ENCODE peak calls at places on chromosomes 6 and 20, in five cellular contexts. One of them, this sample, is unnamed.

GRCh38 chr6:7954477-7955200 is 44.1 kb upstream of the TXNDC5 start:
- DNase-seq in GM12878: no peak
- DNase-seq in HepG2: no peak
- DNase-seq in H1: no peak
- DNase-seq in K562: no peak
- DNase-seq in this sample: no peak

GRCh38 chr6:26607434-26608230 is 10.9 kb downstream of the ABT1 start:
- DNase-seq in GM12878: no peak
- DNase-seq in HepG2: peak
- DNase-seq in H1: no peak
- DNase-seq in K562: peak
- DNase-seq in this sample: peak

GRCh38 chr20:9353916-9354276 is 160.5 kb upstream of the LAMP5 start:
- DNase-seq in GM12878: no peak
- DNase-seq in HepG2: no peak
- DNase-seq in H1: no peak
- DNase-seq in K562: no peak
- DNase-seq in this sample: no peak

GRCh38 chr6:130625825-130626500 is 201.2 kb upstream of the SMLR1 start:
- DNase-seq in GM12878: peak
- DNase-seq in HepG2: no peak
- DNase-seq in H1: no peak
- DNase-seq in K562: no peak
- DNase-seq in this sample: peak

GRCh38 chr20:20212675-20213096 is 155.2 kb upstream of the INSM1 start:
- DNase-seq in GM12878: no peak
- DNase-seq in HepG2: no peak
- DNase-seq in H1: no peak
- DNase-seq in K562: no peak
- DNase-seq in this sample: no peak

GRCh38 chr6:167968091-167968490 is 29.4 kb upstream of the KIF25 start:
- DNase-seq in GM12878: no peak
- DNase-seq in HepG2: peak
- DNase-seq in H1: peak
- DNase-seq in K562: peak
- DNase-seq in this sample: peak

GRCh38 chr6:169045486-169045885 is 208.2 kb downstream of the THBS2 start:
- DNase-seq in GM12878: no peak
- DNase-seq in HepG2: no peak
- DNase-seq in H1: no peak
- DNase-seq in K562: no peak
- DNase-seq in this sample: no peak

GRCh38 chr6:111673871-111674270 is 68.2 kb upstream of the TRAF3IP2 start:
- DNase-seq in GM12878: no peak
- DNase-seq in HepG2: no peak
- DNase-seq in H1: no peak
- DNase-seq in K562: no peak
- DNase-seq in this sample: no peak

GRCh38 chr20:19735446-19735845 is 22.6 kb upstream of the RIN2 start:
- DNase-seq in GM12878: peak
- DNase-seq in HepG2: peak
- DNase-seq in H1: no peak
- DNase-seq in K562: no peak
- DNase-seq in this sample: peak

GRCh38 chr6:15207923-15208322 is 37.9 kb upstream of the JARID2 start:
- DNase-seq in GM12878: no peak
- DNase-seq in HepG2: no peak
- DNase-seq in H1: peak
- DNase-seq in K562: peak
- DNase-seq in this sample: no peak

GRCh38 chr6:16441262-16441661 is 202.9 kb downstream of the GMPR start:
- DNase-seq in GM12878: no peak
- DNase-seq in HepG2: no peak
- DNase-seq in H1: no peak
- DNase-seq in K562: no peak
- DNase-seq in this sample: no peak

GRCh38 chr6:42451595-42452170 is at the start of gene TRERF1:
- DNase-seq in GM12878: no peak
- DNase-seq in HepG2: no peak
- DNase-seq in H1: peak
- DNase-seq in K562: peak
- DNase-seq in this sample: peak

GRCh38 chr6:168318579-168319278 is 848 bp downstream of the DACT2 start:
- DNase-seq in GM12878: no peak
- DNase-seq in HepG2: no peak
- DNase-seq in H1: no peak
- DNase-seq in K562: no peak
- DNase-seq in this sample: no peak

GRCh38 chr6:87731818-87732661 is 30.0 kb upstream of the AKIRIN2 start:
- DNase-seq in GM12878: peak
- DNase-seq in HepG2: peak
- DNase-seq in H1: no peak
- DNase-seq in K562: peak
- DNase-seq in this sample: peak

GRCh38 chr20:38893485-38894090 is 32.6 kb upstream of the FAM83D start:
- DNase-seq in GM12878: peak
- DNase-seq in HepG2: peak
- DNase-seq in H1: peak
- DNase-seq in K562: peak
- DNase-seq in this sample: peak

GRCh38 chr6:88734544-88734943 is 228.9 kb downstream of the RNGTT start:
- DNase-seq in GM12878: no peak
- DNase-seq in HepG2: no peak
- DNase-seq in H1: no peak
- DNase-seq in K562: no peak
- DNase-seq in this sample: no peak

GRCh38 chr6:163773646-163774045 is 359.1 kb downstream of the QKI start:
- DNase-seq in GM12878: no peak
- DNase-seq in HepG2: no peak
- DNase-seq in H1: no peak
- DNase-seq in K562: no peak
- DNase-seq in this sample: no peak

GRCh38 chr6:143260857-143261256 is 189.6 kb downstream of the ADAT2 start:
- DNase-seq in GM12878: no peak
- DNase-seq in HepG2: no peak
- DNase-seq in H1: no peak
- DNase-seq in K562: no peak
- DNase-seq in this sample: no peak

GRCh38 chr6:137277971-137278602 is 58.9 kb upstream of the IFNGR1 start:
- DNase-seq in GM12878: no peak
- DNase-seq in HepG2: peak
- DNase-seq in H1: no peak
- DNase-seq in K562: no peak
- DNase-seq in this sample: peak

GRCh38 chr6:28343898-28344677 is 5.7 kb upstream of the ZKSCAN3 start:
- DNase-seq in GM12878: no peak
- DNase-seq in HepG2: no peak
- DNase-seq in H1: no peak
- DNase-seq in K562: peak
- DNase-seq in this sample: no peak
- TF ChIP-seq SRF in GM12878: no peak
- TF ChIP-seq SRF in HepG2: no peak
- TF ChIP-seq SRF in H1: no peak
- TF ChIP-seq SRF in K562: no peak
- TF ChIP-seq SRF in this sample: no peak

DNA sequence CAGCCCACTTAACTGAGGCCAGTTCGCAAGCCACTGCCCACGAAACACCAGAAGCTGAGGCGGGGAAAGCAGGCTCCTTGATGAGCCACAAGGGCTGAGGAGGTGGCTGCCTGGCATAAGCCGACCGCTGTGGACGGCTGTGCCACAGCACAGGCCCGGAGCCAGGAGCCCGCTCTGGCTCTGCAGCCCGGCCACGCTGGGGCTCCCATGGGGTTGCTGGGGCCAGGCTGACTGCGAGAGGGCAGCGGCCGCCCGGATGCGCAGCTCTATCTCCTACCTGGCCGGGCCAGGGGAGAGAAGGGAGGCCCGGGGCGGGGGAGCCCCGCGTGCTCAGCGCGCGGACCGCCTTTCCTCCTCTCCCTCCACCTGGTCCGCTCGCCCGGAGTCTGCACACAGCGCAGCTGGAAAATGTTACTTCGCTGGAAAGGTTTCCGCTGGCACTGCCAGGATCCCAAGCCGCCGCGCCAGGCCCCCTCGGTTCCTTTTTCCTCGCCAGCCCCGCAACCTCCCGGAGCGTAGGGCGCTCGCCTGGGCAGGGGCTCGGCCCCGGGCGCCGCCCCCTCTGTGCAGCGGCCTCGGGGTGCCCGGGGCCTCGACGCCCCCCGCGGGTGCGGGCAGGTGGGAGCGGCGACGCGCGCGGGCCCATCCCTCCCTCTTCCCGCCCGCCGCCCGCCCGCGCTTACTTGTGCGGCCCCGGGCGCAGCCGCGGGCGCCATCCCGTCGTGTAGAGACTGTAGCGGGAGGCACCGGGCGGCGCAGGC is 653 bp downstream of the EMILIN3 start:
- DNase-seq in GM12878: no peak
- DNase-seq in HepG2: no peak
- DNase-seq in H1: peak
- DNase-seq in K562: no peak
- DNase-seq in this sample: no peak
- TF ChIP-seq EZH2 in GM12878: no peak
- TF ChIP-seq EZH2 in HepG2: peak
- TF ChIP-seq EZH2 in H1: peak
- TF ChIP-seq EZH2 in K562: no peak
- TF ChIP-seq EZH2 in this sample: no peak

DNA sequence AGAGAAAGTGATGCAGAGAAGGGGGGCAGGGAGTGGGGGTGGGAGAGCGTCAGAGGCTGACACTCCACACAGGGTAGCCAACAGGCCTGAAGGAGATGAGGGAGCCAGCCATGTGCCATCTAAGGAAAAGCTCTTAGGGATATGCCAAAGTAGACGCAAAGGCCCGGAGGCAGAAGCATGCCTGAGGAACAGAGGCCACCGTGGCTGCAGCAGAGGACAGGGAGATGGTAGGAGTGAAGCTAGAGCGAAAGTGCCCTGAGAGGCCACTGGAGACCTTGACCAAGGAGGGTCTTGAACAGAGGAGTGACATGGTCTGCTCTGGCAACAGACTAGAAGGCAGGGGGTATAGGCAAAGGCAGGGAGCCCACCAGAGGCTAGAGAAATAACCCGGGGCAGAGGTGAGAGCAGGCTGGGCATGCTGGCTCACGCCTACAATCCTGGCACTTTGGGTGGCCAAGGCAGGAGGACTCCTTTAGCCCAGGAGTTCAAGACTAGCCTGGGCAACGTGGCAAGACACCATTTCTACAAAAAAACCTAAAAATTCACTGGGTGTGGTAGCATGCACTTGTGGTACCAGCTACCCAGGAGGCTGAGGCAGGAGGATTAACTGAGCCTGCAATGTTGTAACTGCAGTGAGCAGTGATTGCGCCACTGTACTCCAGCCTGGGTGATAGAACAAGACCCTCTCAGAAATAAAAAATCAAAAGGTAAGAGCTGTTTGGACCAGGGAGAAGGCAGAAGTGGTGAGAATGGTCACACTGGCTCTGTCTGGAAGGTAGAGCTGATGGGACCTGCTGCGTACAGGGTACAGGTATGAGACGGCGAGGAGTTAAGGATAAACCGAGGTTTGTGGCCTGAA is 6.3 kb downstream of the RRBP1 start:
- DNase-seq in GM12878: no peak
- DNase-seq in HepG2: no peak
- DNase-seq in H1: no peak
- DNase-seq in K562: no peak
- DNase-seq in this sample: no peak
- TF ChIP-seq SRF in GM12878: no peak
- TF ChIP-seq SRF in HepG2: no peak
- TF ChIP-seq SRF in H1: no peak
- TF ChIP-seq SRF in K562: no peak
- TF ChIP-seq SRF in this sample: no peak

GRCh38 chr6:46734867-46735719 is at the start of gene PLA2G7:
- DNase-seq in GM12878: no peak
- DNase-seq in HepG2: no peak
- DNase-seq in H1: peak
- DNase-seq in K562: no peak
- DNase-seq in this sample: no peak
- TF ChIP-seq EZH2 in GM12878: peak
- TF ChIP-seq EZH2 in HepG2: peak
- TF ChIP-seq EZH2 in H1: peak
- TF ChIP-seq EZH2 in K562: no peak
- TF ChIP-seq EZH2 in this sample: no peak

DNA sequence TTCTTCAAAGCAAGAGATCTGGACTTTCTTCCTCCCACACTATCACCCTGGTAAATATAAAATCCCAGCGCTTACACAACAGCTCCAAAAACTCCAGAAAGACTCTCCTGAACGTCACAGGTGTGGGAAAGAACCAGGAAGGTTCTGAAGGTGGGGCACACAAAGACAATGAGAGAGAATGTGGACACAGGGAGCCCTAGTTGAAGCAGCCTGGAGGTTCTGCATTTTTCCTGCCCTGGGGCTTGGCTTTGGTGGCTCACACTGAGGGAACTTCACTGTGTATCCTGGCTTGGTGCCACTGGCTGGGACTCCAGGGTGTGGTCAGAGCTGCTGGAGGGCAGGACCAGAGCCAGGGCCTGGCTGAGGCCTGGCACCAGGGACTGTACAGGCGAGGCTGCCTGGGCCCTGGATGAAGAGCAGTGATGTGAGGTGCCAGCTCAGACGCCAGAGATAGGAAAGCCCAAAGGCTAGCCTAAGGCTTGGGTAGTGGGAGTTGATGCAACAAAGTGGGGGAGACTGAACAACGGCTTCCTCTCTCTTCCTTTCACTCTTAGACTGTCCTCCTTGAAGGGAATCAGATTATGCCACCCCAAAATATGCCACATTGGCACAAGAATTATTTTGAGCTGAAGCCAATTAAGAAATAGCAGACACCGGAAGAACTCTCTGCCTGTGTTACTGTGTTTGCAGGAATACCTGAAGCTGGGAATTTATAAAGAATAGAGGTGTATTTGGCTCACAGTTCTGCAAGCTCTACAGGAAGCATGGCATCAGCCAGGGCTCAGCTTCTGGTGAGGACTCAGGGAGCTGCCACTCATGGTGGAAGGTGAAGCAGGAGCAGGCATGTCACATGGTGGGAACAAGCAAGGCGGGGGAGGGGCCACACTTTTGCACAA is 46.4 kb downstream of the PCNA start:
- DNase-seq in GM12878: no peak
- DNase-seq in HepG2: peak
- DNase-seq in H1: peak
- DNase-seq in K562: peak
- DNase-seq in this sample: peak
- TF ChIP-seq SRF in GM12878: no peak
- TF ChIP-seq SRF in HepG2: no peak
- TF ChIP-seq SRF in H1: no peak
- TF ChIP-seq SRF in K562: no peak
- TF ChIP-seq SRF in this sample: no peak